ENCODE peak calls at places on chromosomes 6 and 20, in ten cellular contexts. A is HCT116, C is WTC11, M is HepG2, N is A549, W is K562, B is SK-N-SH, F is GM12878, G is endothelial cell of umbilical vein, X is H1. T is an unnamed sample.

GRCh38 chr6:134720353-134721094 is 229.4 kb downstream of the ALDH8A1 start:
- DNase-seq in A (no peak), C (no peak), M (no peak), N (no peak), W (no peak), B (peak; percentile 61), F (no peak), G (peak; percentile 94), X (no peak), T (no peak)

GRCh38 chr6:109454483-109455160 is 950 bp downstream of the MICAL1 start:
- DNase-seq in A (no peak), C (no peak), M (no peak), N (no peak), W (no peak), B (peak; percentile 78), F (peak; percentile 48), G (no peak), X (no peak), T (peak; percentile 93)

GRCh38 chr20:1293641-1294379 is 27.7 kb downstream of the SNPH start:
- DNase-seq in A (no peak), C (no peak), M (no peak), N (no peak), W (no peak), B (no peak), F (no peak), G (no peak), X (no peak), T (no peak)

GRCh38 chr6:6843057-6843627 is 254.6 kb downstream of the LY86 start:
- DNase-seq in A (no peak), C (no peak), M (no peak), N (peak; percentile 23), W (no peak), B (no peak), F (no peak), G (no peak), X (no peak), T (no peak)

GRCh38 chr20:47111576-47111975 is 216.9 kb downstream of the EYA2 start:
- DNase-seq in A (no peak), C (no peak), M (no peak), N (no peak), W (no peak), B (no peak), F (no peak), G (no peak), X (no peak), T (no peak)

GRCh38 chr20:49323622-49324238 is 45.9 kb upstream of the ZNFX1 start:
- DNase-seq in A (peak; percentile 34), C (no peak), M (peak; percentile 52), N (peak; percentile 47), W (peak; percentile 39), B (peak; percentile 41), F (no peak), G (peak; percentile 89), X (no peak), T (peak; percentile 70)

GRCh38 chr20:38245753-38246152 is 14.8 kb downstream of the KIAA1755 start:
- DNase-seq in A (no peak), C (no peak), M (no peak), N (no peak), W (no peak), B (no peak), F (no peak), G (no peak), X (no peak), T (no peak)

GRCh38 chr6:26054937-26055669 is 32.1 kb upstream of the HFE start:
- DNase-seq in A (peak; percentile 98), C (peak; percentile 74), M (peak; percentile 97), N (peak; percentile 91), W (peak; percentile 81), B (peak; percentile 57), F (peak; percentile 88), G (peak; percentile 94), X (peak; percentile 75), T (peak; percentile 97)

GRCh38 chr6:152089992-152090391 is 282.5 kb downstream of the ESR1 start:
- DNase-seq in A (no peak), C (no peak), M (no peak), N (peak; percentile 2), W (no peak), B (no peak), F (no peak), G (no peak), X (no peak), T (no peak)

GRCh38 chr20:20816969-20817368 is 104.5 kb upstream of the RALGAPA2 start:
- DNase-seq in A (no peak), C (no peak), M (no peak), N (no peak), W (no peak), B (no peak), F (no peak), G (no peak), X (no peak), T (no peak)

GRCh38 chr20:20820104-20820503 is 107.7 kb upstream of the RALGAPA2 start:
- DNase-seq in A (peak; percentile 34), C (peak; percentile 67), M (peak; percentile 68), N (peak; percentile 36), W (peak; percentile 59), B (peak; percentile 47), F (no peak), G (peak; percentile 40), X (no peak), T (peak; percentile 64)

GRCh38 chr20:20815711-20816455 is 103.4 kb upstream of the RALGAPA2 start:
- DNase-seq in A (no peak), C (no peak), M (no peak), N (no peak), W (no peak), B (no peak), F (no peak), G (no peak), X (no peak), T (no peak)

GRCh38 chr20:20812141-20812540 is 99.7 kb upstream of the RALGAPA2 start:
- DNase-seq in A (no peak), C (no peak), M (no peak), N (no peak), W (no peak), B (no peak), F (no peak), G (no peak), X (no peak), T (no peak)

GRCh38 chr20:20814685-20815084 is 102.2 kb upstream of the RALGAPA2 start:
- DNase-seq in A (no peak), C (peak; percentile 69), M (peak; percentile 68), N (peak; percentile 12), W (no peak), B (no peak), F (no peak), G (no peak), X (peak; percentile 86), T (no peak)
- TF ChIP-seq CTCF in A (no peak), C (no peak), M (no peak), N (no peak), W (no peak), B (no peak), F (no peak), G (no peak), X (no peak), T (no peak)

GRCh38 chr6:449486-450419 is 58.2 kb downstream of the IRF4 start:
- DNase-seq in A (no peak), C (no peak), M (no peak), N (no peak), W (no peak), B (no peak), F (no peak), G (no peak), X (no peak), T (no peak)
- TF ChIP-seq MAX in A (no peak), C (no peak), M (no peak), N (no peak), W (no peak), B (no peak), F (no peak), G (no peak), X (no peak), T (no peak)

DNA sequence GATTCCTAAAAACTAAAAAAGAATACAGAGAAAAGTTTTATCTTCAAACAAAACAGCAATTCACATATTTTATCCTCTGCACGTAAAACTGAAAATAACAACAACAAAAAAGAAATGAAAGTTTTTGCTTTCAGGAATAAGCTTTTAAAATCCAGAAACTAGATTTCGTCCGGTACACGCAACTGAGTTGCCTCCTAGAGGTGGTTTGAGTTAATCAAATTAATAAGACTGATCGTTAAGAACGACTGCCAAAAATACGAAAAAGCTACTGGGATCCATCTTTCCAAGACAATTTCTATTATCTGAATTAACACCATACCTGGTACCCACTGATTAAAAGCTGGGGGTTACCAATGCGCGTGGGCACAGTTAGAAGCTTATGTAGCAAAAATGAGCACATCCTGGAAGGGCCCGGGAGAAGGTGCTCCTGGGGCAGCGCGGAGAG is 679 bp downstream of the PDCD2 start:
- DNase-seq in A (no peak), C (no peak), M (no peak), N (no peak), W (no peak), B (no peak), F (no peak), G (no peak), X (no peak), T (no peak)
- TF ChIP-seq CTCF in A (no peak), C (no peak), M (no peak), N (no peak), W (peak; percentile 15), B (peak; percentile 20), F (peak; percentile 6), G (no peak), X (no peak), T (peak; percentile 2)

GRCh38 chr6:157756708-157757429 is 66.2 kb upstream of the SNX9 start:
- DNase-seq in A (peak; percentile 71), C (peak; percentile 90), M (peak; percentile 81), N (peak; percentile 70), W (peak; percentile 79), B (peak; percentile 79), F (no peak), G (peak; percentile 88), X (peak; percentile 82), T (peak; percentile 82)

GRCh38 chr6:157760137-157760536 is 62.9 kb upstream of the SNX9 start:
- DNase-seq in A (no peak), C (no peak), M (no peak), N (no peak), W (no peak), B (no peak), F (no peak), G (no peak), X (no peak), T (no peak)

GRCh38 chr6:157757430-157758403 is 65.3 kb upstream of the SNX9 start:
- DNase-seq in A (no peak), C (no peak), M (no peak), N (no peak), W (no peak), B (no peak), F (no peak), G (no peak), X (no peak), T (peak; percentile 27)

GRCh38 chr6:157759028-157759427 is 64.0 kb upstream of the SNX9 start:
- DNase-seq in A (no peak), C (no peak), M (no peak), N (no peak), W (no peak), B (no peak), F (no peak), G (no peak), X (no peak), T (no peak)

DNA sequence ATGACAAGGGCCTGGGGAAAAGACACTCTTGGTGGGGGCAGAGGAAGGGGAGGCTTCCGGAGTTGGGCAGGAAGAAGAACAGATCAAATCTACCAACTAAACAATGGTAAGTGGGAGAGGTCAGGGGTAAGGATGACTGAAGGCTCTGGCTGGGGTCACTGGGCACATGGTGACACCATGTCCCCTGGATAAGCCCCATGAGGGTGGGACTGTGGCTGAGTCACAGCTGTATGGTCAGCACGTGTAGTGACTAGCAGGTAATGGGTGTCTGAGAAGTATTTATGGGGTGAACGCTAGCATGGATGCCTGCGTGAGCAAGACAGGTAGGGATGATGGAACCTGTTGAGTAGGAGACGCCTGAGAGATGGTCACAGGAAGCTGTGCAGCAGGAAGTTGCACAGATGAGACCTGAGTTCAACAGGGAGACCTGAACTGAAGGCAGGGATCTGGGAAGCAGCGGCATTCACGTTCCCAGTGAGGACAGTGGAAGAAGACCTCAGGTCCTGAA is 64.5 kb upstream of the SNX9 start:
- DNase-seq in A (no peak), C (no peak), M (no peak), N (no peak), W (peak; percentile 64), B (no peak), F (no peak), G (peak; percentile 44), X (no peak), T (no peak)
- TF ChIP-seq MAX in A (no peak), C (no peak), M (peak; percentile 19), N (no peak), W (peak; percentile 97), B (no peak), F (no peak), G (peak; percentile 17), X (no peak), T (no peak)

T was measured in NB4.